ENCODE peak calls at places on chromosome 20, in eight cellular contexts. T is DND-41, F is epithelial cell of esophagus, M is tibial artery, E is BJ, R is AG10803, L is choroid plexus epithelial cell, H is psoas muscle. A is an unnamed sample.

GRCh38 chr20:25447671-25448070 is 40.2 kb downstream of the GINS1 start:
- DNase-seq in T (no peak), F (no peak), M (no peak), E (no peak), R (no peak), L (no peak), H (no peak), A (no peak)

GRCh38 chr20:62143118-62143975 is at the start of the genes PSMA7 and SS18L1:
- DNase-seq in T (peak; percentile 85), F (peak; percentile 92), M (peak; percentile 80), E (no peak), R (peak; percentile 89), L (peak; percentile 88), H (peak; percentile 94), A (peak; percentile 85)

GRCh38 chr20:41232971-41233926 is 84.3 kb downstream of the ZHX3 start:
- DNase-seq in T (no peak), F (peak; percentile 86), M (no peak), E (peak; percentile 81), R (peak; percentile 97), L (peak; percentile 94), H (no peak), A (no peak)

GRCh38 chr20:37341632-37342031 is 4.3 kb upstream of the SRC start:
- DNase-seq in T (no peak), F (no peak), M (no peak), E (no peak), R (no peak), L (no peak), H (no peak), A (no peak)

GRCh38 chr20:41317536-41318270 is at the start of gene ZHX3:
- DNase-seq in T (peak; percentile 99), F (peak; percentile 96), M (peak; percentile 95), E (peak; percentile 73), R (peak; percentile 96), L (peak; percentile 98), H (peak; percentile 99), A (peak; percentile 96)

GRCh38 chr20:47237715-47238114 is 118.8 kb downstream of the ZMYND8 start:
- DNase-seq in T (no peak), F (no peak), M (no peak), E (no peak), R (no peak), L (no peak), H (no peak), A (no peak)

GRCh38 chr20:37202267-37202943 is 23.1 kb upstream of the MROH8 start:
- DNase-seq in T (peak; percentile 35), F (peak; percentile 87), M (peak; percentile 39), E (peak; percentile 92), R (peak; percentile 98), L (peak; percentile 98), H (no peak), A (peak; percentile 35)

GRCh38 chr20:34922654-34923381 is 32.8 kb downstream of the GSS start:
- DNase-seq in T (no peak), F (peak; percentile 91), M (peak; percentile 37), E (peak; percentile 76), R (peak; percentile 90), L (peak; percentile 86), H (no peak), A (no peak)

GRCh38 chr20:55004044-55004443 is 528.7 kb downstream of the DOK5 start:
- DNase-seq in T (no peak), F (peak; percentile 1), M (no peak), E (no peak), R (no peak), L (no peak), H (no peak), A (no peak)

GRCh38 chr20:62666736-62667529 is 24.6 kb downstream of the SLCO4A1 start:
- DNase-seq in T (no peak), F (peak; percentile 29), M (peak; percentile 79), E (no peak), R (no peak), L (no peak), H (peak; percentile 70), A (no peak)

GRCh38 chr20:11672959-11673358 is 244.7 kb upstream of the BTBD3 start:
- DNase-seq in T (no peak), F (no peak), M (no peak), E (no peak), R (no peak), L (no peak), H (no peak), A (no peak)

GRCh38 chr20:61768926-61769832 is 296.5 kb downstream of the TAF4 start:
- DNase-seq in T (no peak), F (no peak), M (no peak), E (no peak), R (no peak), L (no peak), H (no peak), A (no peak)

GRCh38 chr20:62550087-62550565 is 74.3 kb upstream of the GATA5 start:
- DNase-seq in T (no peak), F (no peak), M (peak; percentile 24), E (no peak), R (no peak), L (no peak), H (peak; percentile 95), A (no peak)

GRCh38 chr20:47241345-47241781 is 115.1 kb downstream of the ZMYND8 start:
- DNase-seq in T (no peak), F (no peak), M (no peak), E (peak; percentile 59), R (peak; percentile 83), L (peak; percentile 82), H (no peak), A (no peak)

GRCh38 chr20:16263582-16263981 is 309.7 kb downstream of the KIF16B start:
- DNase-seq in T (no peak), F (no peak), M (no peak), E (no peak), R (no peak), L (no peak), H (no peak), A (no peak)

GRCh38 chr20:4567172-4567571 is 154.5 kb upstream of the PRND start:
- DNase-seq in T (no peak), F (no peak), M (no peak), E (no peak), R (no peak), L (no peak), H (no peak), A (no peak)

GRCh38 chr20:58160451-58161051 is 67.9 kb downstream of the ANKRD60 start:
- DNase-seq in T (no peak), F (peak; percentile 23), M (no peak), E (peak; percentile 31), R (peak; percentile 79), L (peak; percentile 78), H (no peak), A (no peak)

GRCh38 chr20:36532388-36532787 is 8.9 kb upstream of the MYL9 start:
- DNase-seq in T (no peak), F (no peak), M (peak; percentile 13), E (no peak), R (no peak), L (no peak), H (no peak), A (no peak)

GRCh38 chr20:50314326-50314725 is 123.7 kb downstream of the CEBPB start:
- DNase-seq in T (no peak), F (no peak), M (no peak), E (no peak), R (no peak), L (no peak), H (no peak), A (no peak)

GRCh38 chr20:41009960-41010359 is 18.7 kb upstream of the TOP1 start:
- DNase-seq in T (no peak), F (no peak), M (no peak), E (no peak), R (no peak), L (no peak), H (no peak), A (no peak)

GRCh38 chr20:36887779-36888133 is 11.8 kb downstream of the TLDC2 start:
- DNase-seq in T (no peak), F (no peak), M (no peak), E (no peak), R (peak; percentile 8), L (no peak), H (no peak), A (no peak)

GRCh38 chr20:18481596-18481995 is 14.4 kb downstream of the POLR3F start:
- DNase-seq in T (no peak), F (no peak), M (no peak), E (no peak), R (no peak), L (no peak), H (no peak), A (no peak)

GRCh38 chr20:18477821-18478220 is 10.6 kb downstream of the POLR3F start:
- DNase-seq in T (no peak), F (no peak), M (no peak), E (no peak), R (no peak), L (no peak), H (no peak), A (no peak)

DNA sequence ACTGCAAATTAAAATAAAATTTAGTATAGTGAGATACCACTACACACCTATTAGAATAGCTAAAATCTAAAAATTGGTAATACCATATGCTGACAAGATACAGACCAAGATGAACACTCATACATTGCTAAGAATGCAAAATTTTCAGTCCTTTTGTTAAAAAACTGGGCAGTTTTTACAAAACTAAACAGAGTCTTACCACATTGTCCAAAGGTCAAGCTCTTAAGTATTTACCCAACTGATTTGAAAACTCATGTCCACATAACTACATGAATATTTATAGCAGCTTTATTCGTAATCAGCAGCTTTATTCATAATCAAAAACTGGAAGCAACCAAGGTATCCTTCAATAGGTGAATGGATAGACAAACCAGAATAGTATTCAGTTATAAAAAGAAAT is 10.0 kb downstream of the POLR3F start:
- DNase-seq in T (no peak), F (no peak), M (no peak), E (no peak), R (no peak), L (no peak), H (no peak), A (no peak)
- TF ChIP-seq CTCF in T (no peak), F (no peak), M (no peak), E (no peak), R (no peak), L (no peak), H (no peak), A (no peak)

GRCh38 chr20:10571313-10571815 is 102.4 kb downstream of the JAG1 start:
- DNase-seq in T (no peak), F (no peak), M (no peak), E (no peak), R (no peak), L (no peak), H (no peak), A (no peak)
- TF ChIP-seq CTCF in T (no peak), F (no peak), M (no peak), E (no peak), R (no peak), L (no peak), H (no peak), A (no peak)

DNA sequence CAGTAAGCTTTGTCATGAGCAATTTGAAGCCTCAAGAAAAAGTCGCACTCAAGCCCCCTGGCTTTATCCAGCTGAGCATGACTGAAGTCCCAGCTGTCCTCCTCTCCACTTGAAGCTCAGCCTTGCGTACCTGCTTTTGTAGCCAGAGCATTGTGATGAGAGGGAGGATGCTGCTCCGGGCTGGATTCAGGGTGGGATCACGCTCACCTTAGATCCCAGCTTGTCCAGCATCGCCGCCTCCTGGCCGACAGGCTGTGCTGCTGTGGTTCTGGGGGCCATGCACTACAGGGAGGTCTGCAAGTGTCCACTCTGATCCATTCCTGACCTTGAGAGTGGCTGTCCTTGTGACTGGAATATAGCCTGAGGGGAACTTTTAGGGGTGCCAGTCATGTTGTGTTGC is 495.6 kb downstream of the CDH26 start:
- DNase-seq in T (no peak), F (no peak), M (no peak), E (no peak), R (no peak), L (no peak), H (no peak), A (no peak)
- TF ChIP-seq CTCF in T (peak; percentile 33), F (no peak), M (no peak), E (no peak), R (peak; percentile 10), L (no peak), H (no peak), A (no peak)

GRCh38 chr20:560680-561079 is 17.1 kb upstream of the CSNK2A1 start:
- DNase-seq in T (no peak), F (no peak), M (no peak), E (no peak), R (no peak), L (no peak), H (no peak), A (no peak)
- TF ChIP-seq CTCF in T (no peak), F (no peak), M (no peak), E (no peak), R (no peak), L (peak; percentile 15), H (no peak), A (no peak)

A was measured in activated CD8-positive, alpha-beta T cell treated with anti-CD3 and anti-CD28 coated beads for 36 hours.